ENCODE peak calls at places on chromosomes 5 and 9, in five cellular contexts. B is left colon; L is NCI-H2081; U is stimulated activated naive CD4-positive, alpha-beta T cell; D is OCI-LY7. H is an unnamed sample.

GRCh38 chr9:94149696-94150095 is 65.4 kb downstream of the PTPDC1 start:
- DNase-seq in L (no peak), B (no peak), U (no peak), D (peak; percentile 87), H (no peak)

GRCh38 chr5:110096419-110096818 is 406.7 kb downstream of the MAN2A1 start:
- DNase-seq in L (no peak), B (no peak), D (no peak), U (no peak), H (no peak)

GRCh38 chr5:53302524-53302923 is 177.9 kb upstream of the FST start:
- DNase-seq in B (no peak), D (no peak), U (no peak), L (no peak), H (no peak)

GRCh38 chr9:99491408-99492259 is 269.6 kb downstream of the SEC61B start:
- DNase-seq in D (no peak), U (no peak), L (no peak), B (no peak), H (peak; percentile 7)

GRCh38 chr5:135236951-135237791 is 161.9 kb downstream of the MACROH2A1 start:
- DNase-seq in U (no peak), B (no peak), L (no peak), D (no peak), H (no peak)

GRCh38 chr9:73151653-73152382 is at the start of gene ANXA1:
- DNase-seq in L (no peak), B (no peak), U (peak; percentile 71), D (no peak), H (no peak)

GRCh38 chr5:113047733-113048652 is 71.4 kb downstream of the DCP2 start:
- DNase-seq in D (peak; percentile 69), L (no peak), U (no peak), B (no peak), H (peak; percentile 84)

GRCh38 chr5:158224200-158224599 is 365.3 kb upstream of the CLINT1 start:
- DNase-seq in L (no peak), D (no peak), U (no peak), B (no peak), H (no peak)

GRCh38 chr5:168273056-168273980 is 18.1 kb upstream of the WWC1 start:
- DNase-seq in B (no peak), L (no peak), U (no peak), D (no peak), H (no peak)

GRCh38 chr9:136965771-136966484 is 11.4 kb upstream of the PTGDS start:
- DNase-seq in D (peak; percentile 24), L (no peak), B (no peak), U (no peak), H (peak; percentile 21)

GRCh38 chr5:14017904-14018303 is 73.4 kb upstream of the DNAH5 start:
- DNase-seq in D (no peak), B (no peak), U (no peak), L (no peak), H (no peak)

GRCh38 chr9:84940294-84940693 is 270.8 kb downstream of the NTRK2 start:
- DNase-seq in U (no peak), D (no peak), B (no peak), L (no peak), H (no peak)

GRCh38 chr9:124810513-124811355 is 33.8 kb downstream of the OLFML2A start:
- DNase-seq in L (no peak), D (no peak), U (no peak), B (no peak), H (no peak)

GRCh38 chr5:54390015-54390414 is 65.5 kb upstream of the HSPB3 start:
- DNase-seq in D (no peak), L (peak; percentile 90), B (peak; percentile 59), U (no peak), H (no peak)

GRCh38 chr9:105405514-105406131 is 42.2 kb upstream of the FSD1L start:
- DNase-seq in L (no peak), D (peak; percentile 71), B (no peak), U (peak; percentile 88), H (peak; percentile 45)

GRCh38 chr5:121870489-121870888 is 18.8 kb downstream of the FTMT start:
- DNase-seq in U (no peak), D (no peak), B (no peak), L (no peak), H (no peak)

GRCh38 chr5:147911427-147911826 is 5.1 kb upstream of the C5orf46 start:
- DNase-seq in L (no peak), B (peak; percentile 61), D (no peak), U (no peak), H (no peak)

GRCh38 chr5:151896041-151896691 is 28.5 kb downstream of the GLRA1 start:
- DNase-seq in B (no peak), D (no peak), L (no peak), U (no peak), H (no peak)

GRCh38 chr5:43303242-43303641 is 10.0 kb downstream of the HMGCS1 start:
- DNase-seq in B (no peak), U (no peak), L (no peak), D (no peak), H (no peak)

GRCh38 chr5:32794086-32794485 is 83.0 kb downstream of the NPR3 start:
- DNase-seq in L (no peak), D (no peak), U (no peak), B (no peak), H (no peak)

GRCh38 chr9:95116002-95116819 is 201.3 kb downstream of the FANCC start:
- DNase-seq in L (peak; percentile 22), U (no peak), D (no peak), B (no peak), H (no peak)

GRCh38 chr5:128144491-128144890 is 60.9 kb downstream of the SLC12A2 start:
- DNase-seq in L (no peak), U (no peak), B (no peak), D (no peak), H (no peak)

GRCh38 chr5:160071521-160072299 is 47.5 kb downstream of the PWWP2A start:
- DNase-seq in B (no peak), U (no peak), D (peak; percentile 4), L (peak; percentile 9), H (no peak)

GRCh38 chr9:119020284-119020683 is 349.0 kb downstream of the BRINP1 start:
- DNase-seq in U (no peak), D (no peak), L (no peak), B (no peak), H (no peak)

GRCh38 chr5:79850316-79850822 is 140.7 kb downstream of the MTX3 start:
- DNase-seq in D (no peak), L (no peak), B (peak; percentile 39), U (no peak), H (no peak)

GRCh38 chr9:87610200-87611155 is 112.8 kb downstream of the DAPK1 start:
- DNase-seq in U (no peak), B (no peak), D (no peak), L (no peak), H (no peak)

GRCh38 chr9:129283290-129283691 is 105.2 kb upstream of the IER5L start:
- DNase-seq in D (no peak), U (no peak), B (peak; percentile 15), L (no peak), H (no peak)

GRCh38 chr9:4489919-4490704 is at the start of gene SLC1A1:
- DNase-seq in L (peak; percentile 80), U (peak; percentile 36), D (no peak), B (peak; percentile 73), H (no peak)

GRCh38 chr9:14358523-14358922 is 44.6 kb upstream of the NFIB start:
- DNase-seq in B (no peak), U (no peak), L (no peak), D (no peak), H (no peak)

GRCh38 chr5:149452665-149453617 is 73.8 kb upstream of the IL17B start:
- DNase-seq in U (no peak), D (no peak), B (peak; percentile 76), L (no peak), H (no peak)

GRCh38 chr5:67530609-67531255 is 334.1 kb upstream of the CD180 start:
- DNase-seq in L (peak; percentile 56), B (no peak), U (no peak), D (no peak), H (no peak)

GRCh38 chr9:3951266-3951665 is 348.6 kb downstream of the GLIS3 start:
- DNase-seq in U (no peak), L (no peak), D (no peak), B (no peak), H (no peak)

GRCh38 chr5:143241892-143242291 is 161.6 kb downstream of the NR3C1 start:
- DNase-seq in D (no peak), U (no peak), L (no peak), B (no peak), H (no peak)

GRCh38 chr5:55564716-55565115 is 30.0 kb upstream of the PLPP1 start:
- DNase-seq in L (no peak), B (no peak), U (no peak), D (no peak), H (peak; percentile 86)

GRCh38 chr9:95516736-95517558 is at the start of gene PTCH1:
- DNase-seq in D (no peak), U (peak; percentile 56), L (peak; percentile 46), B (peak; percentile 73), H (peak; percentile 53)

GRCh38 chr9:132793606-132794580 is 84.2 kb downstream of the AK8 start:
- DNase-seq in B (no peak), L (peak; percentile 22), U (no peak), D (no peak), H (no peak)

GRCh38 chr9:69900406-69900805 is 79.8 kb downstream of the CFAP95 start:
- DNase-seq in D (no peak), L (no peak), U (no peak), B (no peak), H (no peak)

GRCh38 chr5:127826011-127826410 is 122.8 kb downstream of the CCDC192 start:
- DNase-seq in U (no peak), D (no peak), B (no peak), L (no peak), H (no peak)

GRCh38 chr9:36150529-36151305 is 14.2 kb downstream of the GLIPR2 start:
- DNase-seq in D (no peak), U (no peak), L (no peak), B (no peak), H (no peak)